ENCODE peak calls at places on chromosomes 6 and 20, in five cellular contexts. K is AG08396, O is ELR, Y is anterior cingulate cortex, I is left ventricle myocardium superior. C is an unnamed sample.

GRCh38 chr6:44104661-44105060 is 22.6 kb downstream of the MRPL14 start:
- DNase-seq in K (no peak), O (peak; percentile 68), Y (no peak), I (peak; percentile 53), C (no peak)

GRCh38 chr20:58542411-58543095 is 27.4 kb upstream of the APCDD1L start:
- DNase-seq in K (no peak), O (peak; percentile 66), Y (no peak), I (no peak), C (no peak)

GRCh38 chr6:169169375-169169774 is 84.3 kb downstream of the THBS2 start:
- DNase-seq in K (no peak), O (no peak), Y (no peak), I (no peak), C (peak; percentile 32)

GRCh38 chr6:17281497-17282481 is 628 bp downstream of the RBM24 start:
- DNase-seq in K (no peak), O (peak; percentile 63), Y (no peak), I (peak; percentile 31), C (peak; percentile 45)

GRCh38 chr6:147642458-147642857 is 134.0 kb downstream of the SAMD5 start:
- DNase-seq in K (peak; percentile 12), O (peak; percentile 68), Y (no peak), I (no peak), C (no peak)

GRCh38 chr6:1591926-1592325 is 17.8 kb upstream of the FOXC1 start:
- DNase-seq in K (no peak), O (no peak), Y (no peak), I (no peak), C (peak; percentile 30)

GRCh38 chr6:94278146-94278545 is 858.8 kb upstream of the EPHA7 start:
- DNase-seq in K (no peak), O (no peak), Y (no peak), I (no peak), C (no peak)

GRCh38 chr6:302760-303159 is 10.5 kb downstream of the DUSP22 start:
- DNase-seq in K (no peak), O (no peak), Y (no peak), I (no peak), C (no peak)

GRCh38 chr6:42135161-42135560 is 7.3 kb downstream of the C6orf132 start:
- DNase-seq in K (no peak), O (no peak), Y (no peak), I (no peak), C (no peak)

GRCh38 chr20:44030394-44030793 is 115.7 kb downstream of the TOX2 start:
- DNase-seq in K (no peak), O (no peak), Y (no peak), I (no peak), C (no peak)

GRCh38 chr6:39433630-39434029 is 111.1 kb upstream of the KCNK16 start:
- DNase-seq in K (no peak), O (no peak), Y (no peak), I (no peak), C (no peak)

GRCh38 chr20:31842471-31843157 is 2.8 kb downstream of the FOXS1 start:
- DNase-seq in K (peak; percentile 79), O (peak; percentile 54), Y (no peak), I (peak; percentile 79), C (no peak)

GRCh38 chr20:59400666-59401065 is 100.3 kb downstream of the EDN3 start:
- DNase-seq in K (no peak), O (no peak), Y (no peak), I (no peak), C (no peak)

GRCh38 chr6:168650686-168651085 is 209.7 kb downstream of the SMOC2 start:
- DNase-seq in K (no peak), O (no peak), Y (no peak), I (no peak), C (no peak)

C was measured in ureter.